ENCODE peak calls at places on chromosome 16, in nine cellular contexts. W is upper lobe of right lung, X is H1, Y is transverse colon, H is heart right ventricle, K is BE2C, J is prostate gland, O is tibial nerve, Q is mammary epithelial cell. N is an unnamed sample. For H3K4me1, the result is how much of the 10 kb centered on the place peaks cover.

GRCh38 chr16:3825940-3826339 is 54.6 kb downstream of the CREBBP start:
- DNase-seq in W (no peak), X (no peak), Y (no peak), H (no peak), K (no peak), J (no peak), O (no peak), Q (no peak), N (no peak)

GRCh38 chr16:80117731-80118130 is 423.1 kb upstream of the DYNLRB2 start:
- DNase-seq in W (no peak), X (no peak), Y (no peak), H (no peak), K (no peak), J (peak), O (no peak), Q (peak), N (no peak)

GRCh38 chr16:17365591-17366298 is 105.0 kb downstream of the XYLT1 start:
- DNase-seq in W (no peak), X (no peak), Y (no peak), H (no peak), K (no peak), J (no peak), O (no peak), Q (no peak), N (no peak)

GRCh38 chr16:77408607-77409006 is 26.2 kb downstream of the ADAMTS18 start:
- DNase-seq in W (no peak), X (no peak), Y (no peak), H (no peak), K (no peak), J (no peak), O (no peak), Q (no peak), N (no peak)

GRCh38 chr16:73191111-73192046 is 143.5 kb upstream of the ZFHX3 start:
- DNase-seq in W (no peak), X (no peak), Y (no peak), H (no peak), K (no peak), J (no peak), O (no peak), Q (no peak), N (no peak)

GRCh38 chr16:85422374-85423185 is 190.5 kb upstream of the GSE1 start:
- DNase-seq in W (peak), X (peak), Y (peak), H (no peak), K (peak), J (peak), O (no peak), Q (no peak), N (peak)

GRCh38 chr16:22007509-22008214 is at the start of gene MOSMO:
- DNase-seq in W (peak), X (peak), Y (peak), H (peak), K (peak), J (peak), O (peak), Q (peak), N (peak)

GRCh38 chr16:19655242-19655777 is 62.7 kb downstream of the KNOP1 start:
- DNase-seq in W (no peak), X (no peak), Y (no peak), H (no peak), K (no peak), J (no peak), O (no peak), Q (no peak), N (no peak)

GRCh38 chr16:11208916-11209665 is 46.9 kb downstream of the SOCS1 start:
- DNase-seq in W (no peak), X (no peak), Y (no peak), H (no peak), K (no peak), J (no peak), O (no peak), Q (peak), N (no peak)

GRCh38 chr16:57485916-57486857 is at the start of gene DOK4:
- DNase-seq in W (peak), X (peak), Y (peak), H (peak), K (peak), J (peak), O (peak), Q (peak), N (peak)

GRCh38 chr16:68417711-68418301 is 30.5 kb downstream of the SMPD3 start:
- DNase-seq in W (peak), X (no peak), Y (peak), H (peak), K (no peak), J (peak), O (no peak), Q (peak), N (peak)

GRCh38 chr16:81582655-81583441 is 138.2 kb downstream of the CMIP start:
- DNase-seq in W (no peak), X (no peak), Y (no peak), H (no peak), K (no peak), J (no peak), O (no peak), Q (no peak), N (no peak)

GRCh38 chr16:28621756-28622155 is 11.9 kb upstream of the SULT1A1 start:
- DNase-seq in W (no peak), X (no peak), Y (no peak), H (no peak), K (no peak), J (no peak), O (no peak), Q (no peak), N (no peak)

GRCh38 chr16:4450921-4451619 is 23.4 kb downstream of the NMRAL1 start:
- DNase-seq in W (no peak), X (no peak), Y (no peak), H (no peak), K (no peak), J (no peak), O (no peak), Q (no peak), N (no peak)

GRCh38 chr16:7628981-7629380 is 296.3 kb downstream of the RBFOX1 start:
- DNase-seq in W (no peak), X (no peak), Y (no peak), H (no peak), K (no peak), J (no peak), O (no peak), Q (no peak), N (no peak)

GRCh38 chr16:17149904-17150483 is 320.8 kb downstream of the XYLT1 start:
- DNase-seq in W (no peak), X (no peak), Y (no peak), H (no peak), K (no peak), J (no peak), O (no peak), Q (no peak), N (no peak)

GRCh38 chr16:87043273-87044030 is 273.7 kb downstream of the C16orf95 start:
- DNase-seq in W (no peak), X (no peak), Y (no peak), H (peak), K (no peak), J (no peak), O (no peak), Q (no peak), N (no peak)

GRCh38 chr16:67086829-67087228 is 22.9 kb upstream of the PHAF1 start:
- DNase-seq in W (no peak), X (no peak), Y (no peak), H (no peak), K (no peak), J (no peak), O (no peak), Q (no peak), N (no peak)

GRCh38 chr16:30054959-30055553 is 10.5 kb upstream of the ALDOA start:
- DNase-seq in W (peak), X (peak), Y (peak), H (no peak), K (peak), J (peak), O (no peak), Q (peak), N (peak)

GRCh38 chr16:30820952-30821421 is 34.0 kb upstream of the ZNF629 start:
- DNase-seq in W (peak), X (no peak), Y (peak), H (no peak), K (no peak), J (no peak), O (no peak), Q (no peak), N (no peak)

GRCh38 chr16:24758986-24759385 is 29.5 kb downstream of the TNRC6A start:
- DNase-seq in W (no peak), X (no peak), Y (no peak), H (no peak), K (no peak), J (no peak), O (no peak), Q (no peak), N (no peak)

GRCh38 chr16:24758373-24758772 is 28.9 kb downstream of the TNRC6A start:
- DNase-seq in W (no peak), X (no peak), Y (no peak), H (no peak), K (no peak), J (no peak), O (no peak), Q (no peak), N (no peak)

GRCh38 chr16:24753437-24753836 is 24.0 kb downstream of the TNRC6A start:
- DNase-seq in W (no peak), X (no peak), Y (no peak), H (no peak), K (no peak), J (no peak), O (no peak), Q (no peak), N (no peak)

GRCh38 chr16:24754543-24754942 is 25.1 kb downstream of the TNRC6A start:
- DNase-seq in W (no peak), X (no peak), Y (no peak), H (no peak), K (no peak), J (no peak), O (no peak), Q (no peak), N (no peak)

GRCh38 chr16:24755201-24755874 is 25.9 kb downstream of the TNRC6A start:
- DNase-seq in W (no peak), X (no peak), Y (no peak), H (no peak), K (peak), J (no peak), O (no peak), Q (no peak), N (no peak)
- H3K4me1 ChIP-seq in W (under half), X (under half), Y (under half), H (under half), K (under half), J (under half), O (half or more), Q (under half), N (under half)

DNA sequence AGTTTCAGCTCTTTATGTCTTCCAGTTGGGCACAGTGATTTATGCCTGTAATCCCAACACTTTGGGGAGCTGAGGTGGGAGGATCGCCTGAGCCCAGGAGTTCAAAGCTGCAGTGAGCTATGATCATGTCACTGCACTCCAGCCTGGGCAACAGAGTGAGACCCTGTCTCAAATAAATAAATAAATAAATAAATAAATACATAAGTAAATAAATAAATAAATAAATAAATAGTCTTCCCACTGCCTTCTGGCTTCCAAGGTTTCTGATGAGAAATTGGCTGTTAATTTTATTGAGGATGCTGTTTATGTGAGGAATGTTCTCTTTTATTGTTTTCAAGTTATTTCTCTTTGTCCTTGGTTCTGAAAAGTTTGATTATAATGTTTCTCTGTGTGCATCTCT is 1507.6 kb upstream of the GOT2 start:
- DNase-seq in W (no peak), X (no peak), Y (no peak), H (no peak), K (no peak), J (no peak), O (no peak), Q (no peak), N (no peak)
- H3K4me3 ChIP-seq in W (no peak), X (no peak), Y (no peak), H (no peak), K (no peak), J (no peak), O (no peak), Q (no peak), N (no peak)

GRCh38 chr16:69498926-69499325 is 66.8 kb upstream of the NFAT5 start:
- DNase-seq in W (no peak), X (no peak), Y (no peak), H (no peak), K (no peak), J (no peak), O (no peak), Q (no peak), N (no peak)

GRCh38 chr16:69496376-69496775 is 69.4 kb upstream of the NFAT5 start:
- DNase-seq in W (no peak), X (no peak), Y (no peak), H (no peak), K (no peak), J (no peak), O (no peak), Q (no peak), N (no peak)

GRCh38 chr16:69495821-69496220 is 69.9 kb upstream of the NFAT5 start:
- DNase-seq in W (no peak), X (no peak), Y (no peak), H (peak), K (peak), J (no peak), O (no peak), Q (no peak), N (no peak)

GRCh38 chr16:69497876-69498596 is 67.7 kb upstream of the NFAT5 start:
- DNase-seq in W (no peak), X (no peak), Y (no peak), H (no peak), K (no peak), J (no peak), O (no peak), Q (no peak), N (no peak)

GRCh38 chr16:69494993-69495392 is 70.6 kb downstream of the CYB5B start:
- DNase-seq in W (no peak), X (peak), Y (peak), H (no peak), K (peak), J (no peak), O (no peak), Q (no peak), N (peak)
- TF ChIP-seq CTCF in W (peak), X (peak), Y (no peak), H (peak), K (peak), J (no peak), O (no peak), Q (peak), N (peak)

GRCh38 chr16:2037115-2037514 is 10.4 kb downstream of the NHERF2 start:
- DNase-seq in W (no peak), X (no peak), Y (no peak), H (no peak), K (no peak), J (no peak), O (no peak), Q (no peak), N (no peak)

GRCh38 chr16:2037631-2038358 is 9.8 kb downstream of the NTHL1 start:
- DNase-seq in W (peak), X (no peak), Y (no peak), H (no peak), K (peak), J (no peak), O (no peak), Q (no peak), N (no peak)

GRCh38 chr16:2035431-2036199 is 8.9 kb downstream of the NHERF2 start:
- DNase-seq in W (peak), X (peak), Y (peak), H (no peak), K (peak), J (no peak), O (peak), Q (no peak), N (peak)

GRCh38 chr16:2034695-2035430 is 8.2 kb downstream of the NHERF2 start:
- DNase-seq in W (no peak), X (no peak), Y (no peak), H (no peak), K (no peak), J (no peak), O (no peak), Q (no peak), N (no peak)

DNA sequence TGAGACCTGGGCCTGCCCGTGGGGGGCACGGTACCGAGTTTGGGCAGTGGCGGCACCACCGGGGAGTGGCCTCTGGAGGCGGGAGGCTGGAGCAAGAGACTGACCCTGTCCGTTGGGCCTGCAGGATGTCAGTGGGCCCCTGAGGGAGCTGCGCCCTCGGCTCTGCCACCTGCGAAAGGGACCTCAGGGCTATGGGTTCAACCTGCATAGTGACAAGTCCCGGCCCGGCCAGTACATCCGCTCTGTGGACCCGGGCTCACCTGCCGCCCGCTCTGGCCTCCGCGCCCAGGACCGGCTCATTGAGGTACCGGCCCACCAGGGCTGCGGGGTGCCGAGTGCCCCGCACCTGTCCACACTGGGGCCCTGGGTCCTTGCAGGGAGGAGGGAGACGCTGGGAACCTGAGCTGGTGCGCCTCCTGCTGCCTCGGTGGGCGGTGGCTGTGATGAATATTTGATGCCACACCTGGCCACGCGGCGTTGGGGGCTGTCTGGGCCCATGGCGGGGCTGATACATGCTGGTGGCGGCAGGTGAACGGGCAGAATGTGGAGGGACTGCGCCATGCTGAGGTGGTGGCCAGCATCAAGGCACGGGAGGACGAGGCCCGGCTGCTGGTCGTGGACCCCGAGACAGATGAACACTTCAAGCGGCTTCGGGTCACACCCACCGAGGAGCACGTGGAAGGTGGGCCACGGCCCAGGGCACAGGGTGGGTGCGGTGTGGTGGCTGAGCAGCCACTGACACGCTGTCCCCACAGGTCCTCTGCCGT is 9.7 kb downstream of the NHERF2 start:
- DNase-seq in W (peak), X (no peak), Y (no peak), H (no peak), K (no peak), J (no peak), O (no peak), Q (no peak), N (no peak)
- H3K4me1 ChIP-seq in W (half or more), X (under half), Y (half or more), H (half or more), K (under half), J (half or more), O (half or more), Q (under half), N (under half)

GRCh38 chr16:12551530-12551929 is 252.2 kb downstream of the CPPED1 start:
- DNase-seq in W (no peak), X (no peak), Y (no peak), H (no peak), K (no peak), J (no peak), O (no peak), Q (no peak), N (no peak)
- H3K4me3 ChIP-seq in W (no peak), X (no peak), Y (no peak), H (no peak), K (no peak), J (no peak), O (no peak), Q (no peak), N (no peak)

DNA sequence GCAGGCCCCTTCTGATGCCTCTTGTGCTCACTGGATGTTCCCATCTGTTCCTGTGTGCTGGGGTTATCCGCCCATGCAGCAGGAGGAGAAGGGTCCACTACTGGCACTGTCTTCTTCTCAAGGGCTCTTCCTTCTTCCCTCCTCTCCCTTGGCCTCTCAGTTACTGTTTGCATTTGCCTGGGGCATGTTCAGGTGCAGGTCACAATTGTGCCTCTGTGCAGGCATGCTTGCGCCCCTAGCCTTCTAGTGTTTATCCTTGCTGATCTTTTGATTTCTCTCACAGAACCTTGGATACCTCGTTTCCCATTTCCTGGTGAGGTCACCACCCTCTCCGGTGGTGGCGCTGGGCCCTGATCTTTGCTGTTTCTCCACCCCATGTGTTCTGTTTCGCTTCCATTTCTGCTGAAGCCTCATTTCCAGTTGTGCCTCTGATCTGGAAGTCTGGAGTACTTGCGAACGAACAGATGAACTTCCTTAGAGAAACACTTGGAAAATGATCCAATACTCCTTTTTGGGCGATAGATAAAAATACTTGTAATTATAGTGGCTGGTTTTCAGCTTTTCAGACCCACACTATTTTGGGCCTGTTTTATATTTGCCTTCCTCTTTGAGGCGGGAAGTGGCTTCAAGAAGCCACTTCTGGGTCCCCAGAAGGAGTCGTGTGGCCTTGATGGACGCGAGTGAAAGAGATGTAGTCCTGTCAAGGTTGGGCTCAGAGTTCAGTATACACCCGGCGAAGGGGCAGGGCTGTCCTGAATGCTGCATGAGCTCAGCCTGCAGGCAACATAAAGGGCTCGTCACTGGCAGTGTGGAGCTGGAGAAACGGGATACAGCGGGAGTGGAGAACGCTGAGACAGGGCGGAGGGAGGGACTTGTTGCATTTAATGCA is 312.9 kb downstream of the SNX29 start:
- DNase-seq in W (no peak), X (no peak), Y (peak), H (no peak), K (no peak), J (no peak), O (no peak), Q (no peak), N (peak)
- TF ChIP-seq CTCF in W (no peak), X (no peak), Y (no peak), H (no peak), K (no peak), J (no peak), O (no peak), Q (no peak), N (no peak)

GRCh38 chr16:8943001-8943763 is 20.5 kb downstream of the USP7 start:
- DNase-seq in W (no peak), X (no peak), Y (no peak), H (no peak), K (no peak), J (no peak), O (no peak), Q (no peak), N (no peak)

GRCh38 chr16:8937803-8938202 is 25.9 kb downstream of the USP7 start:
- DNase-seq in W (no peak), X (no peak), Y (no peak), H (no peak), K (no peak), J (no peak), O (no peak), Q (no peak), N (no peak)

GRCh38 chr16:8944113-8944765 is 19.5 kb downstream of the USP7 start:
- DNase-seq in W (no peak), X (no peak), Y (no peak), H (no peak), K (no peak), J (no peak), O (no peak), Q (no peak), N (no peak)

GRCh38 chr16:8945626-8946296 is 17.9 kb downstream of the USP7 start:
- DNase-seq in W (no peak), X (no peak), Y (no peak), H (no peak), K (no peak), J (no peak), O (no peak), Q (no peak), N (no peak)

GRCh38 chr16:8941718-8942344 is 21.9 kb downstream of the USP7 start:
- DNase-seq in W (no peak), X (no peak), Y (no peak), H (no peak), K (no peak), J (no peak), O (no peak), Q (no peak), N (no peak)
- H3K4me1 ChIP-seq in W (half or more), X (under half), Y (half or more), H (half or more), K (under half), J (under half), O (half or more), Q (under half), N (under half)

DNA sequence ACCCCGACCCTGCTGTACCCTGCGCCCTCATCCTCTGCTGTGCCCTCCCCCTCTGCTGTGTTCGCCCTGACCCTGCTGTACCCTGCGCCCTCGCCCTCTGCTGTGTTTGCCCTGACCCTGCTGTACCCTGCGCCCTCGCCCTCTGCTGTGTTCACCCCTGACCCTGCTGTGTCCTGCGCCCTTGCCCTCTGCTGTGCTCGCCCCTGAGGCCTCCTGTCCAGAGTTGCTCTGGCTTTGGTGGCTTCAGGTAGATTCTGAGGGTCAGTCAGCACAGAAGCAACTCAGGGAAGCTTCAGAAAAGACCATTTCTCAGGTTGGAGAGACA is 11.5 kb downstream of the ZNF276 start:
- DNase-seq in W (no peak), X (no peak), Y (no peak), H (no peak), K (no peak), J (no peak), O (no peak), Q (no peak), N (no peak)
- H3K4me3 ChIP-seq in W (no peak), X (no peak), Y (no peak), H (no peak), K (no peak), J (no peak), O (no peak), Q (no peak), N (no peak)

N was measured in colonic mucosa.